ENCODE peak calls at places on chromosomes 5 and 9, in seven cellular contexts. C, G, T, N, D, V and Z are unnamed samples.

GRCh38 chr5:55534436-55535198 is at the start of gene PLPP1:
- DNase-seq in D (peak), N (peak), T (peak), G (peak), C (peak), V (peak), Z (peak)

GRCh38 chr5:1106385-1107166 is 5.3 kb downstream of the SLC12A7 start:
- DNase-seq in G (no peak), C (no peak), T (no peak), D (no peak), N (no peak), V (peak), Z (no peak)

GRCh38 chr5:401216-402034 is 41.6 kb upstream of the EXOC3 start:
- DNase-seq in T (no peak), V (no peak), N (no peak), C (no peak), D (no peak), G (no peak), Z (no peak)

GRCh38 chr5:17282283-17283120 is 65.1 kb downstream of the BASP1 start:
- DNase-seq in C (no peak), N (no peak), V (no peak), G (peak), T (no peak), D (no peak), Z (no peak)

GRCh38 chr5:1479581-1480188 is 34.4 kb upstream of the SLC6A3 start:
- DNase-seq in N (peak), T (no peak), C (peak), G (no peak), D (no peak), V (peak), Z (no peak)

GRCh38 chr9:76180541-76180940 is 213.7 kb downstream of the RFK start:
- DNase-seq in N (no peak), C (peak), T (peak), V (no peak), D (no peak), G (peak), Z (no peak)

GRCh38 chr9:131899248-131899882 is 159.5 kb upstream of the RAPGEF1 start:
- DNase-seq in T (no peak), D (no peak), N (no peak), C (no peak), V (no peak), G (no peak), Z (no peak)

GRCh38 chr5:78699565-78700143 is 51.1 kb upstream of the LHFPL2 start:
- DNase-seq in T (peak), G (peak), V (no peak), N (peak), C (peak), D (no peak), Z (no peak)

GRCh38 chr9:70120834-70121510 is 77.3 kb downstream of the MAMDC2 start:
- DNase-seq in N (peak), T (peak), V (no peak), D (no peak), G (peak), C (peak), Z (no peak)

GRCh38 chr5:54310433-54311177 is at the start of gene ARL15:
- DNase-seq in G (peak), V (peak), T (peak), C (peak), N (peak), D (peak), Z (peak)

GRCh38 chr9:131001990-131002389 is 7.0 kb upstream of the LAMC3 start:
- DNase-seq in C (no peak), D (no peak), V (no peak), N (no peak), G (no peak), T (no peak), Z (no peak)

GRCh38 chr9:99040911-99041582 is 63.9 kb upstream of the TGFBR1 start:
- DNase-seq in G (peak), C (peak), V (no peak), D (no peak), T (no peak), N (peak), Z (no peak)

GRCh38 chr9:74824654-74825053 is 63.1 kb downstream of the TRPM6 start:
- DNase-seq in G (peak), D (no peak), T (no peak), C (no peak), N (no peak), V (no peak), Z (peak)